ENCODE peak calls at places on chromosome 4, in seven cellular contexts. C is K562, J is HCT116, A is GM12878, L is HepG2, Z is endothelial cell of umbilical vein, H is H1. F is an unnamed sample.

GRCh38 chr4:99154658-99155342 is 10.7 kb upstream of the ADH4 start:
- DNase-seq in H (no peak), Z (no peak), L (no peak), A (no peak), C (no peak), J (no peak), F (no peak)

GRCh38 chr4:15870079-15870478 is 68.5 kb downstream of the FGFBP1 start:
- DNase-seq in C (no peak), Z (no peak), J (no peak), A (no peak), L (no peak), H (no peak), F (no peak)

GRCh38 chr4:80495847-80496246 is 160.3 kb downstream of the CFAP299 start:
- DNase-seq in H (no peak), J (no peak), A (no peak), Z (no peak), L (no peak), C (no peak), F (no peak)

GRCh38 chr4:22553560-22553959 is 37.7 kb upstream of the ADGRA3 start:
- DNase-seq in H (no peak), L (no peak), C (no peak), Z (no peak), J (no peak), A (no peak), F (no peak)

GRCh38 chr4:39542633-39543393 is 15.6 kb upstream of the UGDH start:
- DNase-seq in Z (no peak), A (no peak), H (no peak), L (no peak), C (no peak), J (no peak), F (no peak)

GRCh38 chr4:7871356-7871755 is 68.3 kb downstream of the AFAP1 start:
- DNase-seq in C (no peak), A (no peak), J (no peak), Z (no peak), L (no peak), H (no peak), F (no peak)

GRCh38 chr4:145716200-145716599 is 36.3 kb downstream of the C4orf51 start:
- DNase-seq in A (no peak), J (no peak), C (no peak), H (no peak), Z (no peak), L (no peak), F (no peak)

GRCh38 chr4:33060873-33061542 is 2340.8 kb downstream of the PCDH7 start:
- DNase-seq in C (no peak), L (peak), H (peak), J (peak), Z (no peak), A (no peak), F (peak)

GRCh38 chr4:56803473-56803872 is 18.0 kb downstream of the SPINK2 start:
- DNase-seq in A (peak), H (no peak), J (no peak), C (no peak), L (no peak), Z (no peak), F (no peak)

GRCh38 chr4:42172391-42172790 is 19.9 kb upstream of the BEND4 start:
- DNase-seq in J (no peak), L (no peak), H (no peak), Z (no peak), A (no peak), C (no peak), F (no peak)

GRCh38 chr4:8618421-8618820 is 25.9 kb downstream of the CPZ start:
- DNase-seq in A (no peak), L (no peak), J (no peak), H (no peak), Z (no peak), C (no peak), F (no peak)

GRCh38 chr4:17169699-17170098 is 271.3 kb upstream of the LDB2 start:
- DNase-seq in A (no peak), H (no peak), J (no peak), C (no peak), L (no peak), Z (no peak), F (no peak)

GRCh38 chr4:24471623-24472510 is 112.5 kb downstream of the DHX15 start:
- DNase-seq in J (no peak), Z (no peak), H (peak), C (no peak), A (no peak), L (no peak), F (peak)

GRCh38 chr4:129080129-129080528 is 13.2 kb downstream of the SCLT1 start:
- DNase-seq in J (no peak), C (no peak), A (no peak), Z (no peak), L (no peak), H (no peak), F (no peak)

GRCh38 chr4:48184891-48185290 is 50.8 kb upstream of the TXK start:
- DNase-seq in H (no peak), J (no peak), Z (no peak), A (no peak), C (no peak), L (no peak), F (no peak)

GRCh38 chr4:130026185-130026584 is 930.2 kb downstream of the C4orf33 start:
- DNase-seq in A (no peak), H (peak), C (no peak), J (no peak), L (no peak), Z (no peak), F (no peak)

GRCh38 chr4:170248576-170248975 is 158.8 kb upstream of the AADAT start:
- DNase-seq in H (no peak), L (no peak), C (no peak), A (no peak), Z (no peak), J (no peak), F (no peak)

GRCh38 chr4:143140696-143141095 is 44.0 kb upstream of the USP38 start:
- DNase-seq in J (no peak), L (no peak), C (no peak), Z (no peak), H (no peak), A (no peak), F (no peak)

GRCh38 chr4:62260256-62260655 is 1060.1 kb downstream of the ADGRL3 start:
- DNase-seq in A (no peak), H (no peak), J (no peak), C (no peak), Z (no peak), L (no peak), F (no peak)

GRCh38 chr4:98166025-98166730 is 22.9 kb upstream of the STPG2 start:
- DNase-seq in J (peak), H (no peak), L (no peak), C (no peak), Z (no peak), A (no peak), F (no peak)

GRCh38 chr4:186920486-186920885 is 196.8 kb upstream of the FAT1 start:
- DNase-seq in H (no peak), A (no peak), C (no peak), L (no peak), Z (peak), J (no peak), F (no peak)

GRCh38 chr4:156941940-156942548 is 29.6 kb downstream of the PDGFC start:
- DNase-seq in A (no peak), H (no peak), C (no peak), J (no peak), L (peak), Z (peak), F (no peak)

GRCh38 chr4:181662383-181662782 is 580.8 kb upstream of the TENM3 start:
- DNase-seq in H (no peak), Z (no peak), J (no peak), C (no peak), A (no peak), L (no peak), F (no peak)

GRCh38 chr4:108651068-108651794 is 832 bp downstream of the OSTC start:
- DNase-seq in J (no peak), A (no peak), Z (peak), C (peak), H (no peak), L (peak), F (peak)

GRCh38 chr4:52038109-52038912 is at the start of gene SGCB:
- DNase-seq in L (no peak), Z (peak), H (peak), J (no peak), C (peak), A (no peak), F (peak)

GRCh38 chr4:63349674-63350025 is 1059.6 kb downstream of the TECRL start:
- DNase-seq in J (no peak), L (no peak), Z (no peak), C (no peak), H (no peak), A (no peak), F (no peak)

GRCh38 chr4:47623916-47624554 is 139.0 kb downstream of the ATP10D start:
- DNase-seq in A (no peak), C (no peak), Z (no peak), J (no peak), L (no peak), H (no peak), F (no peak)

GRCh38 chr4:189823611-189824010 is 117.1 kb upstream of the FRG1 start:
- DNase-seq in L (no peak), Z (no peak), A (no peak), C (no peak), J (no peak), H (no peak), F (no peak)

GRCh38 chr4:84503495-84504437 is 4.7 kb upstream of the NKX6-1 start:
- DNase-seq in C (peak), Z (peak), J (peak), L (peak), A (no peak), H (no peak), F (peak)

GRCh38 chr4:128737098-128737513 is 72.4 kb upstream of the JADE1 start:
- DNase-seq in H (no peak), A (no peak), J (no peak), C (no peak), Z (no peak), L (no peak), F (no peak)

GRCh38 chr4:36785965-36786364 is 458.6 kb upstream of the NWD2 start:
- DNase-seq in A (no peak), C (no peak), Z (no peak), H (no peak), L (no peak), J (no peak), F (no peak)

GRCh38 chr4:7803371-7803770 is 136.3 kb downstream of the AFAP1 start:
- DNase-seq in C (no peak), H (no peak), Z (no peak), A (no peak), L (no peak), J (no peak), F (no peak)

GRCh38 chr4:104263100-104263499 is 231.6 kb downstream of the CXXC4 start:
- DNase-seq in J (no peak), L (no peak), Z (no peak), C (no peak), A (no peak), H (no peak), F (no peak)

GRCh38 chr4:7299051-7299907 is 106.9 kb downstream of the SORCS2 start:
- DNase-seq in A (no peak), Z (no peak), H (no peak), J (no peak), L (no peak), C (no peak), F (no peak)

GRCh38 chr4:151296227-151296626 is 19.3 kb downstream of the PRSS48 start:
- DNase-seq in J (no peak), H (no peak), Z (no peak), L (no peak), A (no peak), C (no peak), F (no peak)

GRCh38 chr4:8844976-8845690 is 26.5 kb downstream of the HMX1 start:
- DNase-seq in L (no peak), J (no peak), Z (no peak), C (no peak), H (peak), A (no peak), F (peak)

GRCh38 chr4:148007789-148008188 is 275.9 kb downstream of the ARHGAP10 start:
- DNase-seq in L (no peak), A (no peak), H (no peak), J (no peak), C (no peak), Z (peak), F (no peak)
- H3K9ac ChIP-seq in L (no peak), A (no peak), H (no peak), J (no peak), C (no peak), Z (peak), F (no peak)

DNA sequence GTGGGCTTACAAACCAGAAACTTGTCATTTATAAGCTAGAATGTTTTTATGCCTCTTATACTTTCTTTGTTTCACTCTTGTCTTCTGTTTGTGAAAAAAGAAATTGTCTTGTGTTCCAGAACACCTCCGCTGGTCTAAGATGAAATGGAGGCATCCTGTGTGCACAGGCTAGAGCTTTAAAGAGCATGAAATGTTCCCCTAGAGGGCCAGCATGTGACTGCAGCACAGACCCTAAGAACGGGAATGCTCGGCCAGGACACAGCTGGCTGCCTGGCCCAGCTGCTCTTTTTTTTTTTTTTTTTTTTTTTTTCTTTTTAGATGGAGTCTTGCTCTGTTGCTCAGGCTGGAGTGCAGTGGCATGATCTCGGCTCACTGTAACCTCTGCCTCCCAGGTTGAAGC is 33.6 kb downstream of the SETD7 start:
- DNase-seq in Z (no peak), H (no peak), J (no peak), L (peak), C (no peak), A (no peak), F (no peak)
- TF ChIP-seq MAX in Z (no peak), H (no peak), J (no peak), L (no peak), C (no peak), A (no peak), F (no peak)

GRCh38 chr4:158172558-158173258 is at the start of gene GASK1B:
- DNase-seq in J (peak), L (peak), Z (peak), H (no peak), A (no peak), C (peak), F (peak)
- H3K9ac ChIP-seq in J (peak), L (peak), Z (peak), H (no peak), A (no peak), C (no peak), F (peak)

GRCh38 chr4:77931452-77932135 is 69.0 kb downstream of the MRPL1 start:
- DNase-seq in A (no peak), H (no peak), C (no peak), Z (peak), L (no peak), J (no peak), F (no peak)
- TF ChIP-seq MAX in A (no peak), H (no peak), C (no peak), Z (no peak), L (no peak), J (no peak), F (no peak)

GRCh38 chr4:155245105-155245504 is 36.7 kb downstream of the NPY2R start:
- DNase-seq in J (no peak), L (no peak), A (no peak), C (no peak), H (no peak), Z (no peak), F (no peak)

GRCh38 chr4:155241664-155242063 is 33.2 kb downstream of the NPY2R start:
- DNase-seq in Z (no peak), C (no peak), L (no peak), J (no peak), H (no peak), A (no peak), F (no peak)

GRCh38 chr4:155237567-155237966 is 29.1 kb downstream of the NPY2R start:
- DNase-seq in A (no peak), C (no peak), J (no peak), L (no peak), H (no peak), Z (no peak), F (peak)

GRCh38 chr4:155241225-155241624 is 32.8 kb downstream of the NPY2R start:
- DNase-seq in J (no peak), C (no peak), L (no peak), Z (no peak), A (no peak), H (no peak), F (no peak)
- H3K9ac ChIP-seq in J (no peak), C (no peak), L (no peak), Z (no peak), A (no peak), H (no peak), F (no peak)

DNA sequence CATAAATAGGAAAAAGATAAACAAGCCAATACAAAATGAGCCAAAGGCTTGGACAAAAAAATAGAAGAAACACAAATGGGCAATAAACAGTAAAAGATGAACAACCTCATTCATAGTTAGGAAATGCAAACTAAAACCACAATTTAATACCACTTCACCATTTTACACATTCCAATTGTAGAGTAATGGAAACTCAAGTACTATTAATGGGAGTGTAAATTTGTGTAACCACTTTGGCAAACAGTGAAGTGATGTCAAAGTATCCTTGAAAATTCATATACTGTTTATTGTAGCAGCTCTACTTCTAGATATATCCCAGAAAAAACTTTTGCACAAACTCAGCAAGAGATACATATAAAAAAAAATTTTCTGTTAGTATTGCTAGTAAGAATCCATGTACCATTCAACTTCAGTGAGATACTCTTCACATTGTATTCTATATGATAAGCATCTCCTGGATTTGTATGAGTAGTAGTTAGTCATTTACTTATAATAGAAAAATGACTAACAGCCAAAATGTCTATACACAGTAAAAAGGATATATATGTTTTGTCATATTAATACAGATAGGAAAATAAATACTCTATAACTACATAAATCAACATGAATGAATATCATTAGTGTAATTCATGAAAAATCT is 229.8 kb downstream of the DKK2 start:
- DNase-seq in A (no peak), H (no peak), L (no peak), J (no peak), Z (no peak), C (no peak), F (no peak)
- TF ChIP-seq MAX in A (no peak), H (no peak), L (no peak), J (no peak), Z (no peak), C (no peak), F (no peak)

GRCh38 chr4:119663160-119663788 is 34.7 kb upstream of the PDE5A start:
- DNase-seq in L (no peak), J (no peak), H (no peak), A (no peak), Z (no peak), C (no peak), F (no peak)
- H3K9ac ChIP-seq in L (no peak), J (no peak), H (no peak), A (no peak), Z (no peak), C (no peak), F (no peak)

DNA sequence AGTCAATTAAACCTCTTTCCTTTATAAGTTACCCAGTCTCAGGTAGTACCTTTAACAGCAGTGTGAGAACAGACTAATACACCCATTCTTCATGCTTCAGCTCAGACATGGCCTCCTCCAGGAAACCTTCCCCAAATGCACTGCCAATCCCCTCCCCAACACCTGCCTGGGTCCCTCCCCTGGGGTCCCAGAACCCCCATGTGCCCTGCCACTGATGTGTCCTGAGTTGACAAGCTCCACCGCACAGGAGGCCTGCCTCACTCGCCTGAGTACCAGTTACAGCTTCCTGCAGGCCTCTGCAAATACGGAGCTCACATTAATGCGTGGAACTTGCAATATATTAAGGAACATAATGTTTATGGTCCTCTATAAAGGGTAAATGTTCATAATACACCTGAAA is 34.9 kb upstream of the CRMP1 start:
- DNase-seq in L (no peak), J (no peak), A (no peak), H (no peak), Z (no peak), C (no peak), F (no peak)
- TF ChIP-seq MAX in L (no peak), J (no peak), A (no peak), H (no peak), Z (no peak), C (no peak), F (no peak)

DNA sequence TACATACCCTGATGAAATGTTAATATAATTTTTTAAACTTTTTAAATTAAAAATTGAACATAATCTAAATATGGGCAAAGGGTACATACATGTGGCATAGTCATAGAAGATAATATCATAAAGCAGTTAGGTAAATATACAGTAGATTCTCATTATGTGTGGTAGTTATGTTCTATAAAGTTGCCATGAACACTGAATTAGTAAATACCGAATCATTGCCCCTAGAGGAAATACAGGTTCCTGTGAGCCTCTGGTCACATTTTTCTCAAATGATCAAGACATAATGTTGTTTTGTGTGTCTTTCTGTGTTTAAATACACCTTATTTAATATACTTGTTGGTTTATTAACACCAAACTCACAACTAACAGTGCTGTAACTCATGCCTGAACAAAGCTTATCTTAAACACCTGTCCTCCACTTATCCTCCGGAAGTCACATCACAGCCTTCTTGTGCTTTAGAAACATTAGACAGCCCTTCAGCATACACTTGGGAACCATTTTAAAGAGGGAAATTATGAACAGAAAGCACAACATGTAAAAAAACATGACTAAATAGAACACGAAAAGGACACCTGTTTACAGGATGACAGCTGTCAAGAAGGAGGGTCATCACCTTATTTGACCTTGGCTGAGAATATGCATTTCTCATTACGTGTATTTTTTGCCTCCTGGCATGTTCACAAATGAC is 169.4 kb upstream of the NAP1L5 start:
- DNase-seq in Z (peak), J (no peak), L (no peak), A (no peak), C (no peak), H (no peak), F (no peak)
- H3K9ac ChIP-seq in Z (peak), J (no peak), L (no peak), A (no peak), C (no peak), H (no peak), F (no peak)

GRCh38 chr4:3644849-3645627 is 112.8 kb upstream of the LRPAP1 start:
- DNase-seq in C (peak), H (no peak), Z (no peak), A (no peak), L (no peak), J (no peak), F (no peak)
- TF ChIP-seq MAX in C (no peak), H (no peak), Z (no peak), A (no peak), L (no peak), J (no peak), F (no peak)

F was measured in SK-N-SH.